ENCODE peak calls at places on chromosomes 11 and 22, in eight cellular contexts. B, Q, A, R, N, U, I and E are unnamed samples.

GRCh38 chr11:1198766-1199688 is 23.8 kb upstream of the MUC5B start:
- DNase-seq in B (no peak), Q (no peak), A (peak; percentile 27), R (no peak), N (no peak), U (no peak), I (no peak), E (no peak)

GRCh38 chr11:13963169-13963948 is 836 bp downstream of the SPON1 start:
- DNase-seq in B (no peak), Q (peak; percentile 12), A (no peak), R (no peak), N (no peak), U (no peak), I (no peak), E (peak; percentile 80)

GRCh38 chr22:44611880-44612496 is 90.0 kb upstream of the PRR5 start:
- DNase-seq in B (no peak), Q (no peak), A (no peak), R (no peak), N (no peak), U (no peak), I (no peak), E (no peak)

GRCh38 chr22:46150615-46151423 is 493 bp downstream of the PPARA start:
- DNase-seq in B (peak; percentile 29), Q (peak; percentile 43), A (peak; percentile 41), R (no peak), N (peak; percentile 23), U (peak; percentile 74), I (no peak), E (peak; percentile 50)

GRCh38 chr11:127071606-127072005 is 71.0 kb upstream of the KIRREL3 start:
- DNase-seq in B (no peak), Q (no peak), A (no peak), R (no peak), N (no peak), U (no peak), I (no peak), E (no peak)

GRCh38 chr22:24506802-24507438 is 11.8 kb downstream of the UPB1 start:
- DNase-seq in B (no peak), Q (no peak), A (no peak), R (no peak), N (no peak), U (peak; percentile 53), I (no peak), E (no peak)

GRCh38 chr11:46673713-46674462 is 26.5 kb downstream of the ARHGAP1 start:
- DNase-seq in B (no peak), Q (no peak), A (no peak), R (no peak), N (no peak), U (no peak), I (no peak), E (no peak)

GRCh38 chr11:2211113-2211971 is 39.7 kb upstream of the TH start:
- DNase-seq in B (peak; percentile 51), Q (no peak), A (peak; percentile 76), R (no peak), N (no peak), U (no peak), I (no peak), E (no peak)